ENCODE peak calls at places on chromosomes 6 and 20, in ten cellular contexts. One of them, this sample, is unnamed.
A peak's percentile ranks its signal among the peaks of the same experiment; 100 is the strongest.

GRCh38 chr6:10369896-10370295 is 45.0 kb downstream of the TFAP2A start:
- DNase-seq in testis: no peak
- DNase-seq in activated CD8-positive, alpha-beta memory T cell treated with anti-CD3 and anti-CD28 coated beads for 24 hours: no peak
- DNase-seq in activated naive CD4-positive, alpha-beta T cell: no peak
- DNase-seq in Kasumi-1: no peak
- DNase-seq in SHP77: no peak
- DNase-seq in posterior vena cava: no peak
- DNase-seq in fibroblast of the aortic adventitia: no peak
- DNase-seq in mesenteric fat pad: no peak
- DNase-seq in BJ: peak; percentile 40
- DNase-seq in this sample: no peak

GRCh38 chr20:24617080-24617432 is 147.6 kb downstream of the SYNDIG1 start:
- DNase-seq in testis: no peak
- DNase-seq in activated CD8-positive, alpha-beta memory T cell treated with anti-CD3 and anti-CD28 coated beads for 24 hours: peak; percentile 32
- DNase-seq in activated naive CD4-positive, alpha-beta T cell: no peak
- DNase-seq in Kasumi-1: no peak
- DNase-seq in SHP77: no peak
- DNase-seq in posterior vena cava: no peak
- DNase-seq in fibroblast of the aortic adventitia: no peak
- DNase-seq in mesenteric fat pad: no peak
- DNase-seq in BJ: no peak
- DNase-seq in this sample: no peak

GRCh38 chr20:64142546-64142945 is 21.7 kb upstream of the MYT1 start:
- DNase-seq in testis: no peak
- DNase-seq in activated CD8-positive, alpha-beta memory T cell treated with anti-CD3 and anti-CD28 coated beads for 24 hours: no peak
- DNase-seq in activated naive CD4-positive, alpha-beta T cell: no peak
- DNase-seq in Kasumi-1: no peak
- DNase-seq in SHP77: peak; percentile 35
- DNase-seq in posterior vena cava: peak; percentile 60
- DNase-seq in fibroblast of the aortic adventitia: no peak
- DNase-seq in mesenteric fat pad: peak; percentile 59
- DNase-seq in BJ: no peak
- DNase-seq in this sample: peak; percentile 43

GRCh38 chr6:101879782-101880181 is 486.3 kb downstream of the GRIK2 start:
- DNase-seq in testis: no peak
- DNase-seq in activated CD8-positive, alpha-beta memory T cell treated with anti-CD3 and anti-CD28 coated beads for 24 hours: no peak
- DNase-seq in activated naive CD4-positive, alpha-beta T cell: no peak
- DNase-seq in Kasumi-1: no peak
- DNase-seq in SHP77: no peak
- DNase-seq in posterior vena cava: no peak
- DNase-seq in fibroblast of the aortic adventitia: peak; percentile 2
- DNase-seq in mesenteric fat pad: no peak
- DNase-seq in BJ: no peak
- DNase-seq in this sample: no peak

GRCh38 chr20:54335299-54335698 is 127.4 kb downstream of the PFDN4 start:
- DNase-seq in testis: no peak
- DNase-seq in activated CD8-positive, alpha-beta memory T cell treated with anti-CD3 and anti-CD28 coated beads for 24 hours: no peak
- DNase-seq in activated naive CD4-positive, alpha-beta T cell: no peak
- DNase-seq in Kasumi-1: no peak
- DNase-seq in SHP77: no peak
- DNase-seq in posterior vena cava: no peak
- DNase-seq in fibroblast of the aortic adventitia: peak; percentile 62
- DNase-seq in mesenteric fat pad: no peak
- DNase-seq in BJ: no peak
- DNase-seq in this sample: no peak

GRCh38 chr20:38141889-38142494 is 23.1 kb downstream of the TGM2 start:
- DNase-seq in testis: no peak
- DNase-seq in activated CD8-positive, alpha-beta memory T cell treated with anti-CD3 and anti-CD28 coated beads for 24 hours: no peak
- DNase-seq in activated naive CD4-positive, alpha-beta T cell: no peak
- DNase-seq in Kasumi-1: no peak
- DNase-seq in SHP77: no peak
- DNase-seq in posterior vena cava: no peak
- DNase-seq in fibroblast of the aortic adventitia: no peak
- DNase-seq in mesenteric fat pad: no peak
- DNase-seq in BJ: no peak
- DNase-seq in this sample: no peak

GRCh38 chr6:13113956-13114593 is 214.3 kb downstream of the TBC1D7 start:
- DNase-seq in testis: no peak
- DNase-seq in activated CD8-positive, alpha-beta memory T cell treated with anti-CD3 and anti-CD28 coated beads for 24 hours: no peak
- DNase-seq in activated naive CD4-positive, alpha-beta T cell: no peak
- DNase-seq in Kasumi-1: no peak
- DNase-seq in SHP77: no peak
- DNase-seq in posterior vena cava: no peak
- DNase-seq in fibroblast of the aortic adventitia: peak; percentile 14
- DNase-seq in mesenteric fat pad: no peak
- DNase-seq in BJ: no peak
- DNase-seq in this sample: no peak

GRCh38 chr20:36919715-36920333 is 31.7 kb downstream of the SAMHD1 start:
- DNase-seq in testis: peak; percentile 26
- DNase-seq in activated CD8-positive, alpha-beta memory T cell treated with anti-CD3 and anti-CD28 coated beads for 24 hours: peak; percentile 3
- DNase-seq in activated naive CD4-positive, alpha-beta T cell: no peak
- DNase-seq in Kasumi-1: peak; percentile 57
- DNase-seq in SHP77: peak; percentile 9
- DNase-seq in posterior vena cava: no peak
- DNase-seq in fibroblast of the aortic adventitia: peak; percentile 79
- DNase-seq in mesenteric fat pad: no peak
- DNase-seq in BJ: no peak
- DNase-seq in this sample: no peak

GRCh38 chr6:170282512-170283158 is 8.2 kb downstream of the DLL1 start:
- DNase-seq in testis: no peak
- DNase-seq in activated CD8-positive, alpha-beta memory T cell treated with anti-CD3 and anti-CD28 coated beads for 24 hours: no peak
- DNase-seq in activated naive CD4-positive, alpha-beta T cell: no peak
- DNase-seq in Kasumi-1: no peak
- DNase-seq in SHP77: no peak
- DNase-seq in posterior vena cava: no peak
- DNase-seq in fibroblast of the aortic adventitia: no peak
- DNase-seq in mesenteric fat pad: peak; percentile 74
- DNase-seq in BJ: no peak
- DNase-seq in this sample: peak; percentile 46

GRCh38 chr20:57104113-57104512 is 162.3 kb downstream of the BMP7 start:
- DNase-seq in testis: no peak
- DNase-seq in activated CD8-positive, alpha-beta memory T cell treated with anti-CD3 and anti-CD28 coated beads for 24 hours: no peak
- DNase-seq in activated naive CD4-positive, alpha-beta T cell: no peak
- DNase-seq in Kasumi-1: no peak
- DNase-seq in SHP77: no peak
- DNase-seq in posterior vena cava: no peak
- DNase-seq in fibroblast of the aortic adventitia: no peak
- DNase-seq in mesenteric fat pad: no peak
- DNase-seq in BJ: no peak
- DNase-seq in this sample: no peak

GRCh38 chr20:45083127-45083526 is 17.8 kb downstream of the KCNS1 start:
- DNase-seq in testis: no peak
- DNase-seq in activated CD8-positive, alpha-beta memory T cell treated with anti-CD3 and anti-CD28 coated beads for 24 hours: no peak
- DNase-seq in activated naive CD4-positive, alpha-beta T cell: no peak
- DNase-seq in Kasumi-1: no peak
- DNase-seq in SHP77: no peak
- DNase-seq in posterior vena cava: no peak
- DNase-seq in fibroblast of the aortic adventitia: no peak
- DNase-seq in mesenteric fat pad: no peak
- DNase-seq in BJ: no peak
- DNase-seq in this sample: no peak

GRCh38 chr6:132135409-132135808 is 184.2 kb upstream of the CCN2 start:
- DNase-seq in testis: no peak
- DNase-seq in activated CD8-positive, alpha-beta memory T cell treated with anti-CD3 and anti-CD28 coated beads for 24 hours: no peak
- DNase-seq in activated naive CD4-positive, alpha-beta T cell: no peak
- DNase-seq in Kasumi-1: no peak
- DNase-seq in SHP77: no peak
- DNase-seq in posterior vena cava: no peak
- DNase-seq in fibroblast of the aortic adventitia: no peak
- DNase-seq in mesenteric fat pad: no peak
- DNase-seq in BJ: no peak
- DNase-seq in this sample: no peak

GRCh38 chr20:20611165-20611564 is 101.3 kb downstream of the RALGAPA2 start:
- DNase-seq in testis: no peak
- DNase-seq in activated CD8-positive, alpha-beta memory T cell treated with anti-CD3 and anti-CD28 coated beads for 24 hours: no peak
- DNase-seq in activated naive CD4-positive, alpha-beta T cell: no peak
- DNase-seq in Kasumi-1: no peak
- DNase-seq in SHP77: peak; percentile 7
- DNase-seq in posterior vena cava: no peak
- DNase-seq in fibroblast of the aortic adventitia: no peak
- DNase-seq in mesenteric fat pad: no peak
- DNase-seq in BJ: no peak
- DNase-seq in this sample: no peak

GRCh38 chr6:43856005-43856765 is 86.2 kb downstream of the VEGFA start:
- DNase-seq in testis: peak; percentile 40
- DNase-seq in activated CD8-positive, alpha-beta memory T cell treated with anti-CD3 and anti-CD28 coated beads for 24 hours: no peak
- DNase-seq in activated naive CD4-positive, alpha-beta T cell: no peak
- DNase-seq in Kasumi-1: no peak
- DNase-seq in SHP77: no peak
- DNase-seq in posterior vena cava: peak; percentile 43
- DNase-seq in fibroblast of the aortic adventitia: no peak
- DNase-seq in mesenteric fat pad: no peak
- DNase-seq in BJ: no peak
- DNase-seq in this sample: no peak

GRCh38 chr6:138724015-138724414 is 49.6 kb upstream of the CCDC28A start:
- DNase-seq in testis: no peak
- DNase-seq in activated CD8-positive, alpha-beta memory T cell treated with anti-CD3 and anti-CD28 coated beads for 24 hours: no peak
- DNase-seq in activated naive CD4-positive, alpha-beta T cell: no peak
- DNase-seq in Kasumi-1: peak; percentile 69
- DNase-seq in SHP77: no peak
- DNase-seq in posterior vena cava: no peak
- DNase-seq in fibroblast of the aortic adventitia: peak; percentile 12
- DNase-seq in mesenteric fat pad: no peak
- DNase-seq in BJ: no peak
- DNase-seq in this sample: no peak

GRCh38 chr6:8435845-8436168 is 462 bp upstream of the SLC35B3 start:
- DNase-seq in testis: no peak
- DNase-seq in activated CD8-positive, alpha-beta memory T cell treated with anti-CD3 and anti-CD28 coated beads for 24 hours: no peak
- DNase-seq in activated naive CD4-positive, alpha-beta T cell: no peak
- DNase-seq in Kasumi-1: no peak
- DNase-seq in SHP77: peak; percentile 73
- DNase-seq in posterior vena cava: no peak
- DNase-seq in fibroblast of the aortic adventitia: no peak
- DNase-seq in mesenteric fat pad: no peak
- DNase-seq in BJ: no peak
- DNase-seq in this sample: no peak

GRCh38 chr6:100620085-100620484 is 155.4 kb upstream of the SIM1 start:
- DNase-seq in testis: no peak
- DNase-seq in activated CD8-positive, alpha-beta memory T cell treated with anti-CD3 and anti-CD28 coated beads for 24 hours: no peak
- DNase-seq in activated naive CD4-positive, alpha-beta T cell: no peak
- DNase-seq in Kasumi-1: no peak
- DNase-seq in SHP77: no peak
- DNase-seq in posterior vena cava: no peak
- DNase-seq in fibroblast of the aortic adventitia: peak; percentile 79
- DNase-seq in mesenteric fat pad: no peak
- DNase-seq in BJ: peak; percentile 74
- DNase-seq in this sample: no peak

GRCh38 chr6:135686784-135687301 is 164.7 kb upstream of the PDE7B start:
- DNase-seq in testis: no peak
- DNase-seq in activated CD8-positive, alpha-beta memory T cell treated with anti-CD3 and anti-CD28 coated beads for 24 hours: no peak
- DNase-seq in activated naive CD4-positive, alpha-beta T cell: no peak
- DNase-seq in Kasumi-1: peak; percentile 85
- DNase-seq in SHP77: no peak
- DNase-seq in posterior vena cava: no peak
- DNase-seq in fibroblast of the aortic adventitia: peak; percentile 51
- DNase-seq in mesenteric fat pad: no peak
- DNase-seq in BJ: no peak
- DNase-seq in this sample: no peak

GRCh38 chr6:17585766-17586502 is 14.2 kb upstream of the FAM8A1 start:
- DNase-seq in testis: no peak
- DNase-seq in activated CD8-positive, alpha-beta memory T cell treated with anti-CD3 and anti-CD28 coated beads for 24 hours: no peak
- DNase-seq in activated naive CD4-positive, alpha-beta T cell: no peak
- DNase-seq in Kasumi-1: peak; percentile 22
- DNase-seq in SHP77: no peak
- DNase-seq in posterior vena cava: no peak
- DNase-seq in fibroblast of the aortic adventitia: no peak
- DNase-seq in mesenteric fat pad: no peak
- DNase-seq in BJ: no peak
- DNase-seq in this sample: no peak

GRCh38 chr6:16238057-16238657 is at the start of gene GMPR:
- DNase-seq in testis: peak; percentile 92
- DNase-seq in activated CD8-positive, alpha-beta memory T cell treated with anti-CD3 and anti-CD28 coated beads for 24 hours: peak; percentile 88
- DNase-seq in activated naive CD4-positive, alpha-beta T cell: no peak
- DNase-seq in Kasumi-1: peak; percentile 30
- DNase-seq in SHP77: no peak
- DNase-seq in posterior vena cava: peak; percentile 92
- DNase-seq in fibroblast of the aortic adventitia: peak; percentile 59
- DNase-seq in mesenteric fat pad: peak; percentile 93
- DNase-seq in BJ: no peak
- DNase-seq in this sample: peak; percentile 90

GRCh38 chr6:20464041-20464440 is 62.4 kb downstream of the E2F3 start:
- DNase-seq in testis: no peak
- DNase-seq in activated CD8-positive, alpha-beta memory T cell treated with anti-CD3 and anti-CD28 coated beads for 24 hours: no peak
- DNase-seq in activated naive CD4-positive, alpha-beta T cell: no peak
- DNase-seq in Kasumi-1: no peak
- DNase-seq in SHP77: no peak
- DNase-seq in posterior vena cava: no peak
- DNase-seq in fibroblast of the aortic adventitia: no peak
- DNase-seq in mesenteric fat pad: no peak
- DNase-seq in BJ: no peak
- DNase-seq in this sample: no peak

GRCh38 chr6:117346142-117346930 is 79.4 kb downstream of the ROS1 start:
- DNase-seq in testis: no peak
- DNase-seq in activated CD8-positive, alpha-beta memory T cell treated with anti-CD3 and anti-CD28 coated beads for 24 hours: no peak
- DNase-seq in activated naive CD4-positive, alpha-beta T cell: no peak
- DNase-seq in Kasumi-1: peak; percentile 59
- DNase-seq in SHP77: peak; percentile 13
- DNase-seq in posterior vena cava: no peak
- DNase-seq in fibroblast of the aortic adventitia: peak; percentile 54
- DNase-seq in mesenteric fat pad: no peak
- DNase-seq in BJ: no peak
- DNase-seq in this sample: no peak

GRCh38 chr20:49904440-49905214 is 10.7 kb downstream of the SPATA2 start:
- DNase-seq in testis: no peak
- DNase-seq in activated CD8-positive, alpha-beta memory T cell treated with anti-CD3 and anti-CD28 coated beads for 24 hours: no peak
- DNase-seq in activated naive CD4-positive, alpha-beta T cell: no peak
- DNase-seq in Kasumi-1: no peak
- DNase-seq in SHP77: no peak
- DNase-seq in posterior vena cava: peak; percentile 45
- DNase-seq in fibroblast of the aortic adventitia: no peak
- DNase-seq in mesenteric fat pad: peak; percentile 55
- DNase-seq in BJ: no peak
- DNase-seq in this sample: peak; percentile 32

GRCh38 chr6:16683524-16684194 is 77.6 kb downstream of the ATXN1 start:
- DNase-seq in testis: no peak
- DNase-seq in activated CD8-positive, alpha-beta memory T cell treated with anti-CD3 and anti-CD28 coated beads for 24 hours: no peak
- DNase-seq in activated naive CD4-positive, alpha-beta T cell: no peak
- DNase-seq in Kasumi-1: no peak
- DNase-seq in SHP77: no peak
- DNase-seq in posterior vena cava: no peak
- DNase-seq in fibroblast of the aortic adventitia: peak; percentile 81
- DNase-seq in mesenteric fat pad: no peak
- DNase-seq in BJ: no peak
- DNase-seq in this sample: peak; percentile 76

GRCh38 chr6:108287373-108287772 is 7.5 kb upstream of the AFG1L start:
- DNase-seq in testis: no peak
- DNase-seq in activated CD8-positive, alpha-beta memory T cell treated with anti-CD3 and anti-CD28 coated beads for 24 hours: peak; percentile 17
- DNase-seq in activated naive CD4-positive, alpha-beta T cell: no peak
- DNase-seq in Kasumi-1: no peak
- DNase-seq in SHP77: no peak
- DNase-seq in posterior vena cava: no peak
- DNase-seq in fibroblast of the aortic adventitia: no peak
- DNase-seq in mesenteric fat pad: no peak
- DNase-seq in BJ: no peak
- DNase-seq in this sample: no peak

GRCh38 chr6:42696526-42697267 is 25.7 kb downstream of the PRPH2 start:
- DNase-seq in testis: peak; percentile 41
- DNase-seq in activated CD8-positive, alpha-beta memory T cell treated with anti-CD3 and anti-CD28 coated beads for 24 hours: no peak
- DNase-seq in activated naive CD4-positive, alpha-beta T cell: no peak
- DNase-seq in Kasumi-1: no peak
- DNase-seq in SHP77: no peak
- DNase-seq in posterior vena cava: no peak
- DNase-seq in fibroblast of the aortic adventitia: peak; percentile 90
- DNase-seq in mesenteric fat pad: peak; percentile 3
- DNase-seq in BJ: no peak
- DNase-seq in this sample: no peak

GRCh38 chr20:47606414-47607207 is 104.9 kb downstream of the NCOA3 start:
- DNase-seq in testis: no peak
- DNase-seq in activated CD8-positive, alpha-beta memory T cell treated with anti-CD3 and anti-CD28 coated beads for 24 hours: no peak
- DNase-seq in activated naive CD4-positive, alpha-beta T cell: no peak
- DNase-seq in Kasumi-1: no peak
- DNase-seq in SHP77: no peak
- DNase-seq in posterior vena cava: no peak
- DNase-seq in fibroblast of the aortic adventitia: no peak
- DNase-seq in mesenteric fat pad: no peak
- DNase-seq in BJ: no peak
- DNase-seq in this sample: no peak

GRCh38 chr6:2042951-2043648 is 202.3 kb downstream of the GMDS start:
- DNase-seq in testis: no peak
- DNase-seq in activated CD8-positive, alpha-beta memory T cell treated with anti-CD3 and anti-CD28 coated beads for 24 hours: no peak
- DNase-seq in activated naive CD4-positive, alpha-beta T cell: no peak
- DNase-seq in Kasumi-1: no peak
- DNase-seq in SHP77: no peak
- DNase-seq in posterior vena cava: no peak
- DNase-seq in fibroblast of the aortic adventitia: no peak
- DNase-seq in mesenteric fat pad: no peak
- DNase-seq in BJ: no peak
- DNase-seq in this sample: no peak

This sample was measured in sigmoid colon.